ENCODE peak calls at places on chromosomes 13 and 19, in nine cellular contexts. Q is H54, X is heart left ventricle, Y is transverse colon, W is IMR-90, U is esophagus squamous epithelium, J is A549, C is adrenal gland, A is stomach. N is an unnamed sample.

GRCh38 chr13:75675421-75675820 is 39.3 kb downstream of the LMO7 start:
- DNase-seq in C (no peak), Q (no peak), W (peak), J (no peak), A (no peak), X (no peak), Y (no peak), U (no peak), N (no peak)

GRCh38 chr13:27556109-27556508 is 64.2 kb downstream of the LNX2 start:
- DNase-seq in J (peak), U (no peak), C (no peak), X (no peak), W (peak), Q (no peak), A (no peak), Y (no peak), N (peak)

GRCh38 chr19:49799798-49800376 is 13.2 kb downstream of the FUZ start:
- DNase-seq in A (no peak), Q (no peak), U (no peak), X (no peak), Y (no peak), J (no peak), C (peak), W (no peak), N (no peak)

GRCh38 chr13:44107357-44108121 is 227.8 kb downstream of the LACC1 start:
- DNase-seq in A (no peak), W (no peak), U (no peak), X (no peak), Y (no peak), Q (no peak), C (no peak), J (no peak), N (no peak)

GRCh38 chr19:9885077-9885552 is 50.0 kb downstream of the PIN1 start:
- DNase-seq in J (no peak), Y (no peak), U (no peak), A (no peak), C (peak), X (peak), Q (no peak), W (peak), N (no peak)

GRCh38 chr13:104592127-104592526 is 1525.9 kb upstream of the SLC10A2 start:
- DNase-seq in A (no peak), Q (no peak), C (no peak), W (peak), X (no peak), Y (no peak), U (no peak), J (no peak), N (no peak)

GRCh38 chr13:82165396-82166174 is 1716.7 kb downstream of the SLITRK1 start:
- DNase-seq in C (no peak), U (no peak), Y (no peak), J (peak), Q (peak), A (no peak), W (no peak), X (no peak), N (no peak)

GRCh38 chr13:19592657-19593175 is 31.4 kb upstream of the TPTE2 start:
- DNase-seq in W (no peak), C (no peak), J (no peak), A (no peak), X (no peak), U (no peak), Q (no peak), Y (no peak), N (no peak)

GRCh38 chr13:37065893-37066526 is 6.5 kb upstream of the SUPT20H start:
- DNase-seq in C (no peak), U (no peak), Y (no peak), X (no peak), Q (no peak), W (no peak), A (no peak), J (no peak), N (no peak)

GRCh38 chr19:13001502-13002388 is 6.5 kb downstream of the NFIX start:
- DNase-seq in A (peak), Q (no peak), W (no peak), Y (peak), X (peak), C (no peak), J (no peak), U (no peak), N (no peak)

GRCh38 chr13:40340368-40341085 is 325.9 kb downstream of the FOXO1 start:
- DNase-seq in U (no peak), Y (no peak), J (peak), A (no peak), X (no peak), C (no peak), Q (no peak), W (no peak), N (no peak)

GRCh38 chr19:17421942-17422341 is 2.1 kb downstream of the MVB12A start:
- DNase-seq in Y (no peak), Q (no peak), X (no peak), W (no peak), C (no peak), J (no peak), U (no peak), A (no peak), N (no peak)

GRCh38 chr19:17419491-17420266 is at the start of gene MVB12A:
- DNase-seq in U (peak), C (peak), Q (peak), J (peak), X (peak), W (peak), A (peak), Y (peak), N (peak)

GRCh38 chr19:17420267-17420924 is 549 bp downstream of the MVB12A start:
- DNase-seq in W (no peak), J (peak), Q (no peak), C (peak), X (peak), Y (peak), U (no peak), A (peak), N (no peak)

GRCh38 chr19:17424743-17425365 is 5.0 kb downstream of the MVB12A start:
- DNase-seq in C (peak), A (no peak), W (peak), X (no peak), U (no peak), Q (no peak), J (peak), Y (no peak), N (peak)

DNA sequence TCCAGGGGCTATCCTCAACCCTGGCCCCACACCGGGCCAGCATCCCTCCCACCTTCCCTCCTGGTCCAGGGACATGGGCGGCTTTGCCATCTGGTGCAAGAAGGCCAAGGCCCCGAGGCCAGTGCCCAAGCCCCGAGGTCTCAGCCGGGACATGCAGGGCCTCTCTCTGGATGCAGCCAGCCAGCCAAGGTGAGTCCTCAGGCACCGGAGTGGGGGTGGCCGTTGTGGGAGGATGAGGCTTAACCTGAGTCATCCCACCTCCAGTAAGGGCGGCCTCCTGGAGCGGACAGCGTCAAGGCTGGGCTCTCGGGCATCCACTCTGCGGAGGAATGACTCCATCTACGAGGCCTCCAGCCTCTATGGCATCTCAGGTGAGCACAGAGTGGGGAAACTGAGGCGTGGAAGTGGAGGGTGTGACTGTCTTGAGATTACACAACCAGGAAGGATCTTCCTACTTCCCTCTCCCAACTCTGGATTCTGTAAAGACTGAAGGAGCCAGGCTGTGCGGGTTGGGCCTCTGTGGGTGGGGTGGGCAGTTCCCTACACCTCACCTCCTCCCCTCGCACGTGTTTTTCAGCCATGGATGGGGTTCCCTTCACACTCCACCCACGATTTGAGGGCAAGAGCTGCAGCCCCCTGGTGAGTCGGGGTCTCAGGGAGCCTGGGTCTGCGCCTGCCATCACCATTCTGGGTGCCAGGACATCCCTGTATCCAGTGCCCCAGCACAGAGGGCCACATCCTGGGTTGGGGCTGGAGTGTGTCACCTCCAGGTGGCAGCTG is 3.8 kb downstream of the MVB12A start:
- DNase-seq in J (no peak), Y (no peak), X (no peak), C (no peak), Q (no peak), U (no peak), W (no peak), A (no peak), N (no peak)
- TF ChIP-seq POLR2A in J (no peak), Y (no peak), X (no peak), C (no peak), Q (no peak), U (no peak), W (no peak), A (no peak), N (no peak)

DNA sequence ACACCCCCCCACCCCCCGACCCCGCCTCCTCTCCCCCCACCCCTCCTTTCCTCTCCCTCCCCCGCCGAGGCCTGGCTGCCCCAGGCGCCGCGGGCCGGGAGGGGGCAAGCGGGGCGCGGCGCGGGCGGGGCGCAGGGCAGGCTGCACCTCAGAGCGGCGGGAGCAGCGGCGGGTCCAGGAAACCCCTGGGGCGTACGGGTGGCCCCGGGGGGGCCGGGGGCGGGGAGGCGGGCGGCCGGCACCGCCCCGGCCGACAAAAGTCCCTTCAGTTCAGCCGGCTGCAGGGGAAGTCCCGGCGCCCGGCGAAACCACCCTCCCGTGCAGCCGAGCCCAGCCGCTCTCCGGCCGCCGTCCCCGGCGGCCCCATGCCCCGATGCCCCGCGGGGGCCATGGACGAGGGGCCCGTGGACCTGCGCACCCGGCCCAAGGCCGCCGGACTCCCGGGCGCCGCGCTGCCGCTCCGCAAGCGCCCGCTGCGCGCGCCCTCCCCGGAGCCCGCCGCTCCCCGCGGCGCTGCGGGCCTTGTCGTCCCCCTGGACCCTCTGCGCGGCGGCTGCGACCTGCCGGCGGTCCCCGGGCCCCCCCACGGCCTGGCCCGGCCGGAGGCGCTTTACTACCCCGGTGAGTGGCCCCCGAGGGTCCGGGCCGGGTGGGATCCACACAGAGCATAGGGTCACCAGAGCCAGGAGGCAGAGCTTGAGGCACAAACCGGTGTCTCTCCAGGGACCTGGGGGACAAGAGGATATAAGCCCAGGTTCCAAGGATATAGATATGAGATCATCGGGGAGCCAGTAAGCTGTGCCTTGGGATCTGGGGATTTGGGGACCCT is at the start of gene BCL3:
- DNase-seq in J (peak), X (peak), W (no peak), C (peak), A (peak), U (no peak), Y (peak), Q (no peak), N (peak)
- TF ChIP-seq POLR2A in J (peak), X (no peak), W (no peak), C (peak), A (no peak), U (peak), Y (peak), Q (peak), N (no peak)

GRCh38 chr19:57632987-57633831 is at the start of gene ZNF211:
- DNase-seq in Y (peak), Q (peak), J (peak), A (peak), C (peak), X (peak), W (peak), U (peak), N (peak)
- TF ChIP-seq POLR2A in Y (peak), Q (peak), J (peak), A (no peak), C (peak), X (no peak), W (no peak), U (no peak), N (peak)

GRCh38 chr19:32873560-32873959 is 4.0 kb upstream of the SLC7A9 start:
- DNase-seq in J (no peak), A (no peak), W (no peak), X (no peak), U (no peak), Q (no peak), Y (no peak), C (peak), N (no peak)
- TF ChIP-seq POLR2A in J (no peak), A (no peak), W (no peak), X (no peak), U (no peak), Q (no peak), Y (no peak), C (no peak), N (no peak)

DNA sequence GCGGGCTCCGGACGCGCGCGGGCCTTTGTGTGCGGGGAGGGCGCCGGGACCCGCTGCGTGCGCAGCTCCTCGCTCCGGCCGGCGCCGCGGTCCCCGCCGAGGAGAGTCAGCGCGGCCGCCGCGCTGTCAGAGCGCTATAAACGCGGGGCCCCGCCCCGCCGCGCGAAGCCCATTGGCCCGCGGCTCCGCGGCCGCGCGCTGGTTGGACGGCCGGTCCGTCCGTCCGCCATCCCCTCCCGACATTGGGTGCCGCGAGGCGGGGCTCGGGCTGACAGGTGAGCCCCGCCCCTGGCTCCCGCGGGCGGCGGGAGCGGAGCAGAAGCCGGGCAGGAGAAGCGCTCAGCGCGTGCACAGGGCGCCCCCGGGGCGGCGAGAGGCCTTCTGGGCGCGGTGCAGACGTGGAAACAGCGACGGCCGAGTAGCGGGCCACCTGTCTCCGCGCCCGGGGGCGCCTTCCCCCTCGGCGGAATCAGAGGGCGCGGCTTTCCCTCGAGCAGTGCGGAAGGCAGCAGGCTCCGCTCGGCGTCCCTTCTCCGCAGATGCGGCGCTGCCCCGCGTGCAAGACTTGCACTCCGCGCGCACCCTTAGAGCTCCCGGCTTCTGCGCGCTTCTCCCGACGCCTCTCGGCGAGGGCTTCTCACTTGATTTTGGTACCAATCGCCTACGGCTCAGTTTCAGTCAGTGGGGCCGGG is at the start of gene EFNB2:
- DNase-seq in A (peak), W (peak), C (peak), Q (peak), U (peak), X (peak), Y (peak), J (peak), N (peak)
- TF ChIP-seq POLR2A in A (no peak), W (peak), C (peak), Q (peak), U (peak), X (peak), Y (peak), J (peak), N (peak)

DNA sequence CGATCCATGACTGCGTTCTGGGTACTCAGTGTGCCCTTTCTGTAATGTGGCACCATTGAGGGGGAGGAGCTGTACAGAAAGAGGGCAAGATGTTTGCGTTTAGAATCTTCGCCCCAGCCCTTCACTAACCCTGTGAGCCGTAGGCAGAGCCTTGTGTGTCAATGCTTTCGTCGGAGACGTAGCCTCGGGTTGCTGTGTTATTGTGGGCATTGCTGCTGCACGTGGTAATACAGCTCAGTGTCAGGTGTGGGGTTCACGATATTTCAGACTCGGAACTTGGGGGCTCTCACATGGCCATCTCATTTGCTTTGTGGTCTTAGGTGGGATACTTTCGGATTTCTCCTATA is 6.1 kb downstream of the RPS9 start:
- DNase-seq in W (no peak), U (no peak), J (no peak), Q (no peak), X (no peak), Y (no peak), A (no peak), C (no peak), N (no peak)
- TF ChIP-seq POLR2A in W (no peak), U (no peak), J (no peak), Q (no peak), X (no peak), Y (no peak), A (no peak), C (no peak), N (no peak)

DNA sequence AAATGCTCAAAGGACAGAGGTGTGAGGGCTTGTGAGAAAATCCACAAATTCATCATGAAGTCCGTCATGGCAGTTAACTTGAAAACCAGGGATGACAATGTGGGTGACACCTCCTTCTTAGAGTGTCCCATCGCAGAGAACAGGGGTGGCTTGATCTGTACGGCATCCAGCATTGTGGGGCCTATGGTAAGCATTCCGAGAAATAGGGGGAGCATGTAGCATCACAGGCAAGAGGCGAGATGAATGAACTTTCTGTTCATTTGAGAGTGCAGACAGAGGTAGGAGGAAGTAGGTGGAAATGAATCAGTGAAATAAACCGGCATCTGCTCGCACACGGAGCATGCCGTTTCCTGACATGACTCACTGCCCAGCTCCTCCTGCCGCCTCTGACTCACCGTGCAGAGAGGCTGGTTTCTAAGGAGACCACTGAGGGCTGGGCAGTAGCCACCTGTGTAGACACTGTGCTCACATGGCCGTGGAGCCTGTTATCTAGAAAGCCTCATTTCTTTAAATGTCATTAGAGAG is 339.0 kb downstream of the RFC3 start:
- DNase-seq in X (peak), U (no peak), C (peak), J (peak), A (peak), W (peak), Y (peak), Q (peak), N (no peak)
- TF ChIP-seq POLR2A in X (no peak), U (no peak), C (peak), J (no peak), A (no peak), W (no peak), Y (no peak), Q (peak), N (no peak)

GRCh38 chr13:45833242-45833641 is 18.3 kb downstream of the SIAH3 start:
- DNase-seq in Y (no peak), W (no peak), C (no peak), U (no peak), X (no peak), A (no peak), Q (no peak), J (no peak), N (no peak)
- TF ChIP-seq POLR2A in Y (no peak), W (no peak), C (no peak), U (no peak), X (no peak), A (no peak), Q (no peak), J (no peak), N (no peak)

GRCh38 chr19:1491114-1491848 is at the start of gene REEP6:
- DNase-seq in Y (no peak), A (no peak), J (no peak), C (no peak), X (no peak), Q (no peak), W (no peak), U (no peak), N (no peak)
- TF ChIP-seq POLR2A in Y (peak), A (no peak), J (peak), C (peak), X (no peak), Q (peak), W (no peak), U (peak), N (peak)

GRCh38 chr19:1528596-1529429 is 4.9 kb downstream of the PLK5 start:
- DNase-seq in W (no peak), C (no peak), A (no peak), J (no peak), X (no peak), U (no peak), Q (no peak), Y (no peak), N (no peak)
- TF ChIP-seq POLR2A in W (no peak), C (no peak), A (no peak), J (no peak), X (no peak), U (no peak), Q (no peak), Y (no peak), N (no peak)